ENCODE peak calls at places on chromosome 19, in seven cellular contexts. One of them, this sample, is unnamed.

GRCh38 chr19:10644351-10645007 is 9.7 kb upstream of the ILF3 start:
- DNase-seq in GM23338: peak; percentile 94
- DNase-seq in neural progenitor cell: peak; percentile 92
- DNase-seq in HCT116: peak; percentile 35
- DNase-seq in hepatocyte: peak; percentile 92
- DNase-seq in PC-3: peak; percentile 83
- DNase-seq in MM.1S: peak; percentile 76
- DNase-seq in this sample: peak; percentile 85

GRCh38 chr19:43446746-43447489 is 18.5 kb downstream of the LYPD3 start:
- DNase-seq in GM23338: peak; percentile 89
- DNase-seq in neural progenitor cell: peak; percentile 84
- DNase-seq in HCT116: peak; percentile 53
- DNase-seq in hepatocyte: peak; percentile 83
- DNase-seq in PC-3: peak; percentile 75
- DNase-seq in MM.1S: peak; percentile 79
- DNase-seq in this sample: peak; percentile 77

GRCh38 chr19:11142528-11143171 is 12.9 kb downstream of the SPC24 start:
- DNase-seq in GM23338: peak; percentile 62
- DNase-seq in neural progenitor cell: peak; percentile 78
- DNase-seq in HCT116: peak; percentile 79
- DNase-seq in hepatocyte: peak; percentile 96
- DNase-seq in PC-3: peak; percentile 99
- DNase-seq in MM.1S: no peak
- DNase-seq in this sample: no peak

GRCh38 chr19:51959791-51960190 is 26.8 kb downstream of the ZNF350 start:
- DNase-seq in GM23338: no peak
- DNase-seq in neural progenitor cell: no peak
- DNase-seq in HCT116: no peak
- DNase-seq in hepatocyte: no peak
- DNase-seq in PC-3: no peak
- DNase-seq in MM.1S: no peak
- DNase-seq in this sample: no peak

GRCh38 chr19:4754248-4754647 is 30.6 kb upstream of the DPP9 start:
- DNase-seq in GM23338: peak; percentile 30
- DNase-seq in neural progenitor cell: no peak
- DNase-seq in HCT116: no peak
- DNase-seq in hepatocyte: no peak
- DNase-seq in PC-3: no peak
- DNase-seq in MM.1S: no peak
- DNase-seq in this sample: no peak

GRCh38 chr19:42113641-42114348 is 18.5 kb downstream of the POU2F2 start:
- DNase-seq in GM23338: peak; percentile 65
- DNase-seq in neural progenitor cell: no peak
- DNase-seq in HCT116: peak; percentile 64
- DNase-seq in hepatocyte: peak; percentile 67
- DNase-seq in PC-3: peak; percentile 92
- DNase-seq in MM.1S: no peak
- DNase-seq in this sample: peak; percentile 95

GRCh38 chr19:4371209-4371897 is 28.0 kb downstream of the MPND start:
- DNase-seq in GM23338: no peak
- DNase-seq in neural progenitor cell: no peak
- DNase-seq in HCT116: no peak
- DNase-seq in hepatocyte: no peak
- DNase-seq in PC-3: no peak
- DNase-seq in MM.1S: no peak
- DNase-seq in this sample: no peak

GRCh38 chr19:56746367-56746766 is 74.8 kb upstream of the ZNF835 start:
- DNase-seq in GM23338: no peak
- DNase-seq in neural progenitor cell: no peak
- DNase-seq in HCT116: no peak
- DNase-seq in hepatocyte: no peak
- DNase-seq in PC-3: no peak
- DNase-seq in MM.1S: no peak
- DNase-seq in this sample: no peak

GRCh38 chr19:48487944-48488343 is 18.8 kb downstream of the CYTH2 start:
- DNase-seq in GM23338: no peak
- DNase-seq in neural progenitor cell: no peak
- DNase-seq in HCT116: peak; percentile 90
- DNase-seq in hepatocyte: no peak
- DNase-seq in PC-3: peak; percentile 97
- DNase-seq in MM.1S: no peak
- DNase-seq in this sample: no peak

GRCh38 chr19:15551183-15552004 is 43.1 kb downstream of the CYP4F22 start:
- DNase-seq in GM23338: peak; percentile 91
- DNase-seq in neural progenitor cell: no peak
- DNase-seq in HCT116: no peak
- DNase-seq in hepatocyte: no peak
- DNase-seq in PC-3: peak; percentile 51
- DNase-seq in MM.1S: no peak
- DNase-seq in this sample: peak; percentile 23

GRCh38 chr19:21127001-21127400 is 14.8 kb upstream of the ZNF431 start:
- DNase-seq in GM23338: no peak
- DNase-seq in neural progenitor cell: no peak
- DNase-seq in HCT116: no peak
- DNase-seq in hepatocyte: no peak
- DNase-seq in PC-3: no peak
- DNase-seq in MM.1S: no peak
- DNase-seq in this sample: no peak

GRCh38 chr19:38425810-38426466 is at the start of gene RASGRP4:
- DNase-seq in GM23338: peak; percentile 75
- DNase-seq in neural progenitor cell: no peak
- DNase-seq in HCT116: no peak
- DNase-seq in hepatocyte: no peak
- DNase-seq in PC-3: no peak
- DNase-seq in MM.1S: no peak
- DNase-seq in this sample: no peak

GRCh38 chr19:14542721-14543328 is 13.4 kb downstream of the TECR start:
- DNase-seq in GM23338: no peak
- DNase-seq in neural progenitor cell: no peak
- DNase-seq in HCT116: no peak
- DNase-seq in hepatocyte: peak; percentile 51
- DNase-seq in PC-3: no peak
- DNase-seq in MM.1S: no peak
- DNase-seq in this sample: no peak

GRCh38 chr19:10262771-10263170 is 8.1 kb upstream of the ICAM1 start:
- DNase-seq in GM23338: no peak
- DNase-seq in neural progenitor cell: no peak
- DNase-seq in HCT116: no peak
- DNase-seq in hepatocyte: no peak
- DNase-seq in PC-3: peak; percentile 32
- DNase-seq in MM.1S: no peak
- DNase-seq in this sample: no peak

GRCh38 chr19:58513694-58514563 is 2.1 kb upstream of the SLC27A5 start:
- DNase-seq in GM23338: peak; percentile 96
- DNase-seq in neural progenitor cell: peak; percentile 96
- DNase-seq in HCT116: peak; percentile 86
- DNase-seq in hepatocyte: peak; percentile 96
- DNase-seq in PC-3: peak; percentile 87
- DNase-seq in MM.1S: no peak
- DNase-seq in this sample: peak; percentile 56

GRCh38 chr19:35249146-35249847 is 495 bp downstream of the LSR start:
- DNase-seq in GM23338: no peak
- DNase-seq in neural progenitor cell: peak; percentile 65
- DNase-seq in HCT116: no peak
- DNase-seq in hepatocyte: peak; percentile 55
- DNase-seq in PC-3: no peak
- DNase-seq in MM.1S: no peak
- DNase-seq in this sample: peak; percentile 42

GRCh38 chr19:18542936-18543813 is at the start of gene FKBP8:
- DNase-seq in GM23338: peak; percentile 97
- DNase-seq in neural progenitor cell: peak; percentile 97
- DNase-seq in HCT116: peak; percentile 65
- DNase-seq in hepatocyte: peak; percentile 97
- DNase-seq in PC-3: peak; percentile 91
- DNase-seq in MM.1S: peak; percentile 93
- DNase-seq in this sample: peak; percentile 94

GRCh38 chr19:54465367-54466109 is 2.0 kb upstream of the LENG9 start:
- DNase-seq in GM23338: peak; percentile 54
- DNase-seq in neural progenitor cell: peak; percentile 24
- DNase-seq in HCT116: no peak
- DNase-seq in hepatocyte: no peak
- DNase-seq in PC-3: no peak
- DNase-seq in MM.1S: no peak
- DNase-seq in this sample: no peak

GRCh38 chr19:14434543-14435319 is 1.6 kb downstream of the PKN1 start:
- DNase-seq in GM23338: no peak
- DNase-seq in neural progenitor cell: no peak
- DNase-seq in HCT116: no peak
- DNase-seq in hepatocyte: peak; percentile 86
- DNase-seq in PC-3: peak; percentile 78
- DNase-seq in MM.1S: no peak
- DNase-seq in this sample: no peak

GRCh38 chr19:7871530-7872305 is 2.5 kb downstream of the PRR36 start:
- DNase-seq in GM23338: peak; percentile 99
- DNase-seq in neural progenitor cell: peak; percentile 99
- DNase-seq in HCT116: peak; percentile 96
- DNase-seq in hepatocyte: peak; percentile 91
- DNase-seq in PC-3: peak; percentile 98
- DNase-seq in MM.1S: no peak
- DNase-seq in this sample: peak; percentile 84
- H3K4me3 ChIP-seq in GM23338: peak overlapping the region; percentile 81
- H3K4me3 ChIP-seq in neural progenitor cell: no peak overlapping the region
- H3K4me3 ChIP-seq in HCT116: peak overlapping the region; percentile 29
- H3K4me3 ChIP-seq in hepatocyte: no peak overlapping the region
- H3K4me3 ChIP-seq in PC-3: peak overlapping the region; percentile 44
- H3K4me3 ChIP-seq in MM.1S: no peak overlapping the region
- H3K4me3 ChIP-seq in this sample: peak overlapping the region; percentile 4

GRCh38 chr19:32068805-32069204 is 276.6 kb upstream of the ZNF507 start:
- DNase-seq in GM23338: no peak
- DNase-seq in neural progenitor cell: no peak
- DNase-seq in HCT116: no peak
- DNase-seq in hepatocyte: no peak
- DNase-seq in PC-3: no peak
- DNase-seq in MM.1S: no peak
- DNase-seq in this sample: no peak

GRCh38 chr19:32063601-32064000 is 281.8 kb upstream of the ZNF507 start:
- DNase-seq in GM23338: no peak
- DNase-seq in neural progenitor cell: no peak
- DNase-seq in HCT116: no peak
- DNase-seq in hepatocyte: no peak
- DNase-seq in PC-3: no peak
- DNase-seq in MM.1S: no peak
- DNase-seq in this sample: no peak

GRCh38 chr19:32066056-32066455 is 279.4 kb upstream of the ZNF507 start:
- DNase-seq in GM23338: no peak
- DNase-seq in neural progenitor cell: no peak
- DNase-seq in HCT116: no peak
- DNase-seq in hepatocyte: no peak
- DNase-seq in PC-3: no peak
- DNase-seq in MM.1S: no peak
- DNase-seq in this sample: no peak

GRCh38 chr19:32070101-32070500 is 275.3 kb upstream of the ZNF507 start:
- DNase-seq in GM23338: no peak
- DNase-seq in neural progenitor cell: no peak
- DNase-seq in HCT116: no peak
- DNase-seq in hepatocyte: no peak
- DNase-seq in PC-3: no peak
- DNase-seq in MM.1S: no peak
- DNase-seq in this sample: no peak

GRCh38 chr19:32067686-32068085 is 277.7 kb upstream of the ZNF507 start:
- DNase-seq in GM23338: peak; percentile 86
- DNase-seq in neural progenitor cell: peak; percentile 80
- DNase-seq in HCT116: no peak
- DNase-seq in hepatocyte: no peak
- DNase-seq in PC-3: no peak
- DNase-seq in MM.1S: no peak
- DNase-seq in this sample: no peak
- TF ChIP-seq EZH2phosphoT487 in GM23338: no peak
- TF ChIP-seq EZH2phosphoT487 in neural progenitor cell: no peak
- TF ChIP-seq EZH2phosphoT487 in HCT116: no peak
- TF ChIP-seq EZH2phosphoT487 in hepatocyte: no peak
- TF ChIP-seq EZH2phosphoT487 in PC-3: no peak
- TF ChIP-seq EZH2phosphoT487 in MM.1S: no peak
- TF ChIP-seq EZH2phosphoT487 in this sample: no peak

GRCh38 chr19:40279761-40280607 is 5.2 kb downstream of the AKT2 start:
- DNase-seq in GM23338: no peak
- DNase-seq in neural progenitor cell: no peak
- DNase-seq in HCT116: no peak
- DNase-seq in hepatocyte: peak; percentile 4
- DNase-seq in PC-3: no peak
- DNase-seq in MM.1S: no peak
- DNase-seq in this sample: peak; percentile 37

GRCh38 chr19:40278361-40279045 is 6.6 kb downstream of the AKT2 start:
- DNase-seq in GM23338: no peak
- DNase-seq in neural progenitor cell: no peak
- DNase-seq in HCT116: no peak
- DNase-seq in hepatocyte: no peak
- DNase-seq in PC-3: no peak
- DNase-seq in MM.1S: no peak
- DNase-seq in this sample: no peak

GRCh38 chr19:40277356-40277755 is 7.8 kb downstream of the AKT2 start:
- DNase-seq in GM23338: no peak
- DNase-seq in neural progenitor cell: no peak
- DNase-seq in HCT116: no peak
- DNase-seq in hepatocyte: peak; percentile 3
- DNase-seq in PC-3: no peak
- DNase-seq in MM.1S: no peak
- DNase-seq in this sample: no peak

GRCh38 chr19:40280608-40281221 is 4.4 kb downstream of the AKT2 start:
- DNase-seq in GM23338: peak; percentile 51
- DNase-seq in neural progenitor cell: no peak
- DNase-seq in HCT116: no peak
- DNase-seq in hepatocyte: peak; percentile 56
- DNase-seq in PC-3: no peak
- DNase-seq in MM.1S: no peak
- DNase-seq in this sample: peak; percentile 36

GRCh38 chr19:40279120-40279551 is 6.0 kb downstream of the AKT2 start:
- DNase-seq in GM23338: no peak
- DNase-seq in neural progenitor cell: no peak
- DNase-seq in HCT116: no peak
- DNase-seq in hepatocyte: peak; percentile 64
- DNase-seq in PC-3: no peak
- DNase-seq in MM.1S: no peak
- DNase-seq in this sample: no peak
- H3K4me2 ChIP-seq in GM23338: no peak overlapping the region
- H3K4me2 ChIP-seq in neural progenitor cell: no peak overlapping the region
- H3K4me2 ChIP-seq in HCT116: no peak overlapping the region
- H3K4me2 ChIP-seq in hepatocyte: peak overlapping the region; percentile 68
- H3K4me2 ChIP-seq in PC-3: no peak overlapping the region
- H3K4me2 ChIP-seq in MM.1S: no peak overlapping the region
- H3K4me2 ChIP-seq in this sample: peak overlapping the region; percentile 12

DNA sequence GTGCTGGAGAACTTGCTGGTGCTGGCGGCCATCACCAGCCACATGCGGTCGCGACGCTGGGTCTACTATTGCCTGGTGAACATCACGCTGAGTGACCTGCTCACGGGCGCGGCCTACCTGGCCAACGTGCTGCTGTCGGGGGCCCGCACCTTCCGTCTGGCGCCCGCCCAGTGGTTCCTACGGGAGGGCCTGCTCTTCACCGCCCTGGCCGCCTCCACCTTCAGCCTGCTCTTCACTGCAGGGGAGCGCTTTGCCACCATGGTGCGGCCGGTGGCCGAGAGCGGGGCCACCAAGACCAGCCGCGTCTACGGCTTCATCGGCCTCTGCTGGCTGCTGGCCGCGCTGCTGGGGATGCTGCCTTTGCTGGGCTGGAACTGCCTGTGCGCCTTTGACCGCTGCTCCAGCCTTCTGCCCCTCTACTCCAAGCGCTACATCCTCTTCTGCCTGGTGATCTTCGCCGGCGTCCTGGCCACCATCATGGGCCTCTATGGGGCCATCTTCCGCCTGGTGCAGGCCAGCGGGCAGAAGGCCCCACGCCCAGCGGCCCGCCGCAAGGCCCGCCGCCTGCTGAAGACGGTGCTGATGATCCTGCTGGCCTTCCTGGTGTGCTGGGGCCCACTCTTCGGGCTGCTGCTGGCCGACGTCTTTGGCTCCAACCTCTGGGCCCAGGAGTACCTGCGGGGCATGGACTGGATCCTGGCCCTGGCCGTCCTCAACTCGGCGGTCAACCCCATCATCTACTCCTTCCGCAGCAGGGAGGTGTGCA is 587 bp downstream of the S1PR4 start:
- DNase-seq in GM23338: no peak
- DNase-seq in neural progenitor cell: no peak
- DNase-seq in HCT116: no peak
- DNase-seq in hepatocyte: no peak
- DNase-seq in PC-3: no peak
- DNase-seq in MM.1S: no peak
- DNase-seq in this sample: peak; percentile 33
- H3K4me3 ChIP-seq in GM23338: no peak overlapping the region
- H3K4me3 ChIP-seq in neural progenitor cell: no peak overlapping the region
- H3K4me3 ChIP-seq in HCT116: no peak overlapping the region
- H3K4me3 ChIP-seq in hepatocyte: no peak overlapping the region
- H3K4me3 ChIP-seq in PC-3: no peak overlapping the region
- H3K4me3 ChIP-seq in MM.1S: no peak overlapping the region
- H3K4me3 ChIP-seq in this sample: peak overlapping the region; percentile 71